ENCODE peak calls at places on chromosome 18, in four cellular contexts. Q is HCT116, T is lung, X is astrocyte of the cerebellum. Y is an unnamed sample.

GRCh38 chr18:65753520-65753919 is 2.7 kb downstream of the CDH7 start:
- DNase-seq in Q (no peak), X (peak; percentile 18), T (no peak), Y (no peak)

GRCh38 chr18:56245856-56246575 is 392.4 kb downstream of the TXNL1 start:
- DNase-seq in T (no peak), X (peak; percentile 20), Q (no peak), Y (no peak)

GRCh38 chr18:58025733-58026132 is 18.3 kb upstream of the NEDD4L start:
- DNase-seq in T (no peak), X (no peak), Q (no peak), Y (no peak)

GRCh38 chr18:5977022-5977421 is 81.7 kb upstream of the TMEM200C start:
- DNase-seq in Q (no peak), X (no peak), T (no peak), Y (no peak)

GRCh38 chr18:22470511-22471181 is 52.9 kb upstream of the CTAGE1 start:
- DNase-seq in X (no peak), T (no peak), Q (no peak), Y (no peak)

GRCh38 chr18:6013101-6013790 is 117.9 kb upstream of the TMEM200C start:
- DNase-seq in Q (no peak), X (peak; percentile 9), T (no peak), Y (no peak)

GRCh38 chr18:12031836-12032235 is 50.5 kb downstream of the IMPA2 start:
- DNase-seq in X (peak; percentile 82), T (no peak), Q (no peak), Y (no peak)

GRCh38 chr18:30163573-30163972 is 879.0 kb downstream of the DSC3 start:
- DNase-seq in Q (no peak), T (no peak), X (no peak), Y (no peak)

GRCh38 chr18:51153659-51154371 is 43.7 kb downstream of the MEX3C start:
- DNase-seq in Q (no peak), T (no peak), X (no peak), Y (peak; percentile 73)

GRCh38 chr18:23238152-23238531 is 102.9 kb downstream of the CABLES1 start:
- DNase-seq in Q (no peak), X (peak; percentile 69), T (peak; percentile 76), Y (no peak)

GRCh38 chr18:11997466-11997865 is 16.2 kb downstream of the IMPA2 start:
- DNase-seq in X (no peak), Q (no peak), T (no peak), Y (no peak)

GRCh38 chr18:76588591-76589303 is 93.7 kb upstream of the ZNF516 start:
- DNase-seq in T (no peak), X (no peak), Q (no peak), Y (no peak)

GRCh38 chr18:79200546-79201268 is 131.5 kb downstream of the ATP9B start:
- DNase-seq in Q (peak; percentile 8), X (no peak), T (peak; percentile 54), Y (no peak)

GRCh38 chr18:79203017-79203605 is 133.9 kb downstream of the ATP9B start:
- DNase-seq in T (no peak), X (peak; percentile 8), Q (peak; percentile 82), Y (no peak)

GRCh38 chr18:79195716-79196683 is 126.8 kb downstream of the ATP9B start:
- DNase-seq in T (no peak), X (no peak), Q (no peak), Y (no peak)

GRCh38 chr18:79197531-79197930 is 128.3 kb downstream of the ATP9B start:
- DNase-seq in T (no peak), Q (no peak), X (no peak), Y (no peak)

GRCh38 chr18:79199691-79200374 is 130.6 kb downstream of the ATP9B start:
- DNase-seq in Q (no peak), X (no peak), T (no peak), Y (peak; percentile 34)
- TF ChIP-seq CTCF in Q (peak; percentile 28), X (no peak), T (no peak), Y (no peak)

GRCh38 chr18:2997846-2998599 is 14.9 kb downstream of the LPIN2 start:
- DNase-seq in Q (no peak), X (no peak), T (no peak), Y (no peak)

GRCh38 chr18:2994190-2994589 is 18.8 kb downstream of the LPIN2 start:
- DNase-seq in T (no peak), X (no peak), Q (no peak), Y (no peak)

GRCh38 chr18:2992995-2993877 is 19.7 kb downstream of the LPIN2 start:
- DNase-seq in Q (no peak), X (no peak), T (no peak), Y (no peak)

GRCh38 chr18:2997429-2997828 is 15.5 kb downstream of the LPIN2 start:
- DNase-seq in X (no peak), T (no peak), Q (no peak), Y (no peak)

DNA sequence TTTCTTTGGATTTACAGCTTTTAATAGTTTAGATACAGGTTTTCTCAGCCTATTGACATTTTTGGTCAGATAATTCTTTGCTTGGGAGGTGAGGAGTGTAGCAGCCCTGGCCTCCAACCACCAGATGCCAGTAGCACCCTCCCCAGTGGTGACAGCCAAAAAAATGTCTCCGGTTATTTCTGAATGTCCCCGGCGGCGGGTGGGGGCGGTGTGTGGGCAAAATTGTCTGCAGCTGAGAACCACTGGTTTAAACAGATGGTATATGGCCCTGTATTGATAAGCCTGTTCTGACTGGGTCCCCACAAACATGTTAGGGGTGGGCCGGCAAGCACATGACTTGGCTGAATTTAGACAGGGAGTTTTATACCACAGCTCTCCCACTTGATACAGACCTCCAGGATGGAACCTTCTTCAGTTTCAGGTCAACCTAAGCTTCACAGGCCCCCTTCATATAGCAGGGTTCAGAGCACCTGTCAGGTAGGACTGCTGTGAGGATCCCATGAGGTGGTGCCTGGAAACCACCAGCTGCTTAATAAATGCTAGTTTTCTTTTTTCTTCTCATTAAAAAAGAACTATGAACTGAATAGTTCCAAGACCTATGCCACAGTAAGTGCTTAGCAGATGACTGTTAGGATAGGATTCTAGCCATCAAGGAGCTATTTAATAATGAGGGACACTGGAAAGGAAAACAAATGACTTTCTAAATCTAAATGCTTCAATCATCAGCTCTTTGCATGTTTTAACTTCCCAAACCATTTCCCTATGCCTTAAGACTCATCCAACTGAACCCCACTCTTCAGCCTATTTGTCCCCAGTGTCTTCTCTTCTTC is 18.1 kb downstream of the LPIN2 start:
- DNase-seq in Q (no peak), T (no peak), X (no peak), Y (peak; percentile 61)
- TF ChIP-seq CTCF in Q (peak; percentile 49), T (peak; percentile 62), X (no peak), Y (peak; percentile 74)

DNA sequence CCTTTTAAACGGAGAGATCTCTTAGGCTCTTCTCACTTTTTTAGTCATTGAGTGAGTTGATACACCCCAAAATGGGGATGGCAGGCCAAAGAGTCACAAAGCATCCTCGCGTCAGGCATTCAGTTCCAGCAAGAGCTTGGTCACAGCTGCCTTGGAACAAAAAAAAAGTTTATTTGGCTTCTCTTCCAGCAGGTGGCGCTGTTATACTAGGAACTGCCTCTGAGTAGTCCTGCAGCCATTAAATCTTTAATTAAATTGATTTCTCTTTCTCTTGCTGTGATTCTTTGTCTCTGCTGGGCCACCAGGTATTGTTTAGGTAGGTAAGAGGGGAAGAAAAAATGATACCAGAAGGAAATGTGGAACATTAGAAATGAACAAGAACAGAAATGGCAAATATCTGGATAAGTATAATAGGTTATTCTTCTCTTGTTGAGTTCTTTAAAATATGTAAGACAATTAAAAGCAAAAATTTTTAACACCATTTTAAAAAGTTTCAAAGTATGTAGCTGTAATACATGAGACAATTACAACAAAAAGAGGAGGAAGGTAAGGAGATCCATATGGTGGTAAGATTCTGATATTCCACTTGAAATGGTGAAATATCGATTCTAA is 175.1 kb downstream of the GALNT1 start:
- DNase-seq in T (peak; percentile 51), X (peak; percentile 37), Q (peak; percentile 40), Y (no peak)
- TF ChIP-seq CTCF in T (peak; percentile 68), X (peak; percentile 63), Q (peak; percentile 88), Y (peak; percentile 92)

DNA sequence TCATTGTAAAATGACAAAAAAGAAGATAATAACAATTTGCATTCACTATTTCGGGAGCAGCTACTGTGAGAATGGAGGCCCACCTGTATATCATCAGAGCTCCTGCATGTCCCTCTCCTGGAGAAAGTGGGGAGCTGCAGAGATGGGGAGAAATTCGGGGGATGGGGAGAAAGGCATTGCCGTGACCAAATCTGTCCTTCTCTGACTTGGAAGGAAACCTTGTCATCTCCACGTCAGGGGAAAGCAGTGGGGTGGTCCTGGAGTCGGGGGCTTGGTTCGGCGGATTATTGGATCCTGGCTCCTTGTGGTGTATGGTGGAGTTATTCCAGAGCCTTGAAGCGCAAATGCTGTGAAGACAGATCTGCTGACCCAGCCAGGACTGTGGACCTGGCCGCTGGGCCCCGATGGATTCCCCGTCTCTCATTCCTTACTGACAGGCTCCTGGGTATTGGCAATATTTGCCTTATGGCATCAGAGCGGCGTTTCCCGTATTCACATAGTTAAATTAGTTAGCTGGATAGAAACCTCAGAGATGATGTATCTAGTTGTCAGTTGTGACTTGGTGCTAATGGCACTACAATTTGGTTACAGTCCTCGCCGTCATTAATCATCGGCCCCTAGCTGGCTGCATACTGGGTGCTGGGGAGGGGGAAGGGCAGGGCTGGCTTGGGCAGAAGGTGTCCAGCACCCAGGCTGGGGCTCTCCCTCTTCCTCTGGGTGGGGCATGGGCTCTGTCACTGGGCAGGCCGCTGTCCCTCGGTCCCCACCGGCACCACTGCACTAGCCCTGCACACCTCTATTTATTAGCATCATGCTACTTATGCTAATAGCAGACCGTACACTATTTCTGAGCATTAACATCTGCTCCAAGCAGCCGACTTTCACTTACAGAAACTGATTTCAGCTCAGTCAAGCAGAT is 31.7 kb downstream of the CELF4 start:
- DNase-seq in T (no peak), X (no peak), Q (no peak), Y (no peak)
- TF ChIP-seq CTCF in T (no peak), X (peak; percentile 32), Q (peak; percentile 51), Y (no peak)

GRCh38 chr18:35083174-35083712 is 42.0 kb downstream of the MAPRE2 start:
- DNase-seq in X (no peak), T (no peak), Q (no peak), Y (no peak)

GRCh38 chr18:35085450-35086032 is 44.3 kb downstream of the MAPRE2 start:
- DNase-seq in X (no peak), Q (no peak), T (no peak), Y (no peak)

GRCh38 chr18:35086704-35087103 is 45.5 kb downstream of the MAPRE2 start:
- DNase-seq in Q (no peak), T (no peak), X (no peak), Y (no peak)

GRCh38 chr18:35087726-35088125 is 46.5 kb downstream of the MAPRE2 start:
- DNase-seq in Q (no peak), X (no peak), T (no peak), Y (no peak)

GRCh38 chr18:35084494-35085449 is 43.6 kb downstream of the MAPRE2 start:
- DNase-seq in X (no peak), T (no peak), Q (no peak), Y (no peak)
- TF ChIP-seq CTCF in X (no peak), T (no peak), Q (no peak), Y (no peak)

GRCh38 chr18:52409732-52410131 is 69.7 kb downstream of the DCC start:
- DNase-seq in X (no peak), T (no peak), Q (no peak), Y (no peak)
- TF ChIP-seq CTCF in X (no peak), T (no peak), Q (no peak), Y (no peak)

GRCh38 chr18:42030586-42031182 is 75.7 kb downstream of the PIK3C3 start:
- DNase-seq in X (no peak), T (no peak), Q (no peak), Y (no peak)
- TF ChIP-seq CTCF in X (peak; percentile 86), T (no peak), Q (peak; percentile 58), Y (no peak)

GRCh38 chr18:62336618-62337017 is 11.5 kb downstream of the TNFRSF11A start:
- DNase-seq in T (no peak), Q (no peak), X (no peak), Y (no peak)
- TF ChIP-seq CTCF in T (no peak), Q (no peak), X (no peak), Y (no peak)

Y was measured in natural killer cell.